ENCODE peak calls at places on chromosomes 11 and 22, in ten cellular contexts. Q is cardiac muscle cell; U is aorta; W is lung; K is pancreas; L is A549; D is Peyer's patch; P is sigmoid colon; A is endodermal cell; X is CD8-positive, alpha-beta memory T cell. F is an unnamed sample.

GRCh38 chr11:11519184-11519583 is 102.6 kb downstream of the GALNT18 start:
- DNase-seq in Q (no peak), U (no peak), W (no peak), K (no peak), L (peak; percentile 14), D (no peak), P (peak; percentile 36), A (peak; percentile 65), X (no peak), F (no peak)

GRCh38 chr11:96714689-96715088 is 324.9 kb downstream of the JRKL start:
- DNase-seq in Q (no peak), U (no peak), W (no peak), K (no peak), L (no peak), D (no peak), P (no peak), A (no peak), X (no peak), F (no peak)

GRCh38 chr22:20920881-20921203 is 3.6 kb downstream of the CRKL start:
- DNase-seq in Q (no peak), U (no peak), W (no peak), K (no peak), L (no peak), D (no peak), P (no peak), A (no peak), X (no peak), F (no peak)

GRCh38 chr22:32469799-32470212 is 4.8 kb upstream of the FBXO7 start:
- DNase-seq in Q (peak; percentile 50), U (no peak), W (no peak), K (no peak), L (peak; percentile 60), D (no peak), P (peak; percentile 75), A (no peak), X (no peak), F (no peak)

GRCh38 chr11:118634435-118635236 is 27.2 kb downstream of the PHLDB1 start:
- DNase-seq in Q (peak; percentile 85), U (peak; percentile 84), W (peak; percentile 75), K (peak; percentile 90), L (no peak), D (peak; percentile 87), P (peak; percentile 94), A (peak; percentile 96), X (no peak), F (peak; percentile 88)

GRCh38 chr11:46105902-46106301 is 15.4 kb downstream of the PHF21A start:
- DNase-seq in Q (no peak), U (no peak), W (no peak), K (no peak), L (no peak), D (no peak), P (no peak), A (no peak), X (no peak), F (no peak)

GRCh38 chr11:63869686-63870085 is 30.8 kb downstream of the MARK2 start:
- DNase-seq in Q (no peak), U (no peak), W (no peak), K (no peak), L (no peak), D (peak; percentile 90), P (no peak), A (no peak), X (peak; percentile 25), F (no peak)

GRCh38 chr11:69297225-69297925 is 3.4 kb downstream of the MYEOV start:
- DNase-seq in Q (peak; percentile 98), U (peak; percentile 98), W (peak; percentile 95), K (peak; percentile 81), L (peak; percentile 97), D (peak; percentile 96), P (peak; percentile 93), A (no peak), X (peak; percentile 69), F (peak; percentile 95)

GRCh38 chr11:125117429-125117828 is 6.0 kb upstream of the TMEM218 start:
- DNase-seq in Q (no peak), U (no peak), W (no peak), K (no peak), L (no peak), D (no peak), P (no peak), A (no peak), X (no peak), F (no peak)

GRCh38 chr11:125123947-125124633 is 12.7 kb upstream of the TMEM218 start:
- DNase-seq in Q (peak; percentile 66), U (peak; percentile 68), W (peak; percentile 60), K (peak; percentile 67), L (peak; percentile 84), D (peak; percentile 75), P (no peak), A (peak; percentile 87), X (no peak), F (no peak)

GRCh38 chr11:125128450-125128849 is 17.0 kb upstream of the TMEM218 start:
- DNase-seq in Q (peak; percentile 53), U (no peak), W (no peak), K (no peak), L (no peak), D (no peak), P (no peak), A (no peak), X (no peak), F (no peak)

DNA sequence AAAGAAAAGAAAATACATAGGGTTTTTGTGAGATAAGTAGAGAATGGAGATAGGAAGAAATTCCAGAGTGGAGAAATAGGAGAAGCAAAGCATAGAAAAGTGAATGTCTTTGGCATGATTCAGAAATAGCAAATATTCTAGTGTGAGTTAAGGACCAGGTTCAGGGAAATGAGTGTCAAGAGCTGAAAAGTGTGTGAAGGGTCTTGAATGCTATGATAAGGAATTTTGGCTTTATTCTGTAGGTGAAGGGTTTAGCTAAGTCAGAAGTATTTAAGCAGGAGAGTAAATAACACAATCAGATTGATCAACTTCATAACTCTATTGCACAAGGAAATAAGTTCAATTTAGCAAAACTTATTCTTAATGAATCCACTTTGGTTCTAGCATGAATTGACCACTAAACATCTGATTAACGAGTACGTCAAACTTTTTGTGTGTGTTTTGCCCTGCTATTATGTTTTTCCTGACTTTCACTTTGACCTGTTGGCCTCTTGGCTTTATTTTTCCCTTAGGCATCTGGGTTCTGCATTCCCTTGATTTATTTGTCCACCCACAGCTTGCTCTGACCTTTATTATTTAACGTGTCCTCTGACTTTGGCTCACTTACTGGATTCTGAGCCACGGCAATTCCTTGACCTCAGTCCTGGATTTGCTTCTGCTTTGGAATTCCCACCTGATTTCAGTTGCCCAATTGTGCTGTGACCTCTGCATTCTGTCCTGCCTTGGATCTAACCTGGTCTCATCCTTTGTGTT is 11.9 kb upstream of the TMEM218 start:
- DNase-seq in Q (no peak), U (no peak), W (no peak), K (no peak), L (no peak), D (no peak), P (no peak), A (no peak), X (no peak), F (no peak)
- H3K27ac ChIP-seq in Q (no peak overlapping the region), U (no peak overlapping the region), W (no peak overlapping the region), K (no peak overlapping the region), L (peak overlapping the region; percentile 72), D (no peak overlapping the region), P (no peak overlapping the region), A (no peak overlapping the region), X (no peak overlapping the region), F (peak overlapping the region; percentile 14)

GRCh38 chr11:64999478-64999877 is 2.7 kb upstream of the BATF2 start:
- DNase-seq in Q (no peak), U (no peak), W (no peak), K (no peak), L (no peak), D (peak; percentile 65), P (no peak), A (no peak), X (no peak), F (no peak)
- H3K27ac ChIP-seq in Q (no peak overlapping the region), U (no peak overlapping the region), W (no peak overlapping the region), K (peak overlapping the region; percentile 79), L (peak overlapping the region; percentile 80), D (peak overlapping the region; percentile 33), P (no peak overlapping the region), A (no peak overlapping the region), X (no peak overlapping the region), F (no peak overlapping the region)

GRCh38 chr11:41459602-41460405 is at the start of gene LRRC4C:
- DNase-seq in Q (no peak), U (no peak), W (no peak), K (no peak), L (no peak), D (no peak), P (no peak), A (no peak), X (no peak), F (no peak)
- H3K27ac ChIP-seq in Q (no peak within 1 kb of the TSS), U (no peak within 1 kb of the TSS), W (no peak within 1 kb of the TSS), K (no peak within 1 kb of the TSS), L (no peak within 1 kb of the TSS), D (no peak within 1 kb of the TSS), P (no peak within 1 kb of the TSS), A (no peak within 1 kb of the TSS), X (no peak within 1 kb of the TSS), F (no peak within 1 kb of the TSS)

GRCh38 chr11:20023082-20023426 is 137.2 kb downstream of the DBX1 start:
- DNase-seq in Q (no peak), U (no peak), W (no peak), K (no peak), L (no peak), D (no peak), P (no peak), A (no peak), X (no peak), F (no peak)

GRCh38 chr11:20021771-20022362 is 138.4 kb downstream of the DBX1 start:
- DNase-seq in Q (peak; percentile 11), U (no peak), W (no peak), K (no peak), L (peak; percentile 73), D (no peak), P (no peak), A (peak; percentile 47), X (no peak), F (no peak)

GRCh38 chr11:20021212-20021611 is 139.1 kb downstream of the DBX1 start:
- DNase-seq in Q (no peak), U (no peak), W (no peak), K (no peak), L (peak; percentile 53), D (no peak), P (no peak), A (no peak), X (no peak), F (no peak)

GRCh38 chr11:20020716-20021115 is 139.6 kb downstream of the DBX1 start:
- DNase-seq in Q (no peak), U (no peak), W (no peak), K (no peak), L (no peak), D (no peak), P (no peak), A (no peak), X (no peak), F (no peak)

DNA sequence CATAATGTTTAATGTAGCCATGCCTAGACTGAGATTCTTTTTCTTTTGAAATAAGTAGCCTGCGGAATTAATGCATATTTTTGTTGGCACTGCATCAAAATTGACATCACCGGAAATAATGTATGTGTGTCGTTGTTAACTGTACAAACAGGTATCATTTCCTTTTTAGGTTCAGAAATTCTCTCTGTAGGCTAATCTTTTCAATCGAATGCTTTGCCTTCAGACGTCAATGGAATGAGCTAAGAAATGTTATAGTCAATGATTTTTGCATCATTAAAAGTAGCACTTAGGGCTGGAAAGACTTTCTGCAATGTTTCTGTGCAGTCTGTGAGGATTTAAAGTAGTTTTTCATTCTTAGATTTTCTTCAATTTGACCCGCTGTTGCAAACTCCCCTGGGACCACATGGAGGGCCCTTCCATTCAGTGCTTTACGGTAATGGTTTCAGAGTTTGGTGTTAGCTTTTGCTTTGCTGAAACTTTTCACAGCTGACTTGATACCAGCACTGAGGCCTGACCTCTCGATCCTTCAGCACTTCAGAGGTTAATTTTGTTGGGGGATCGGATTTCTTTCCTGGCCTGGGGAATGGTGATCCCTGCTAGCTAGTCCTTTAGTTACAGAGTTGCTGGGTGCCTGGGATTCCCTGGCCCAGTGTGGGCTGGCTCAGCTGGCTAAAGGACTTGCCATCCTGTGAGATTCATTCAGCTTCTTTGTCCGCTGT is 137.8 kb downstream of the DBX1 start:
- DNase-seq in Q (peak; percentile 79), U (no peak), W (no peak), K (peak; percentile 52), L (peak; percentile 50), D (no peak), P (no peak), A (peak; percentile 91), X (no peak), F (no peak)
- H3K27ac ChIP-seq in Q (peak overlapping the region; percentile 89), U (no peak overlapping the region), W (no peak overlapping the region), K (peak overlapping the region; percentile 52), L (peak overlapping the region; percentile 91), D (no peak overlapping the region), P (no peak overlapping the region), A (peak overlapping the region; percentile 48), X (no peak overlapping the region), F (no peak overlapping the region)

F was measured in coronary artery.